ENCODE peak calls at places on chromosomes 5 and 9, in nine cellular contexts. Z is kidney, U is left ventricle myocardium inferior, O is left lung, E is right lobe of liver, J is OCI-LY7, K is transverse colon, S is prostate gland, H is HCT116. D is an unnamed sample.

GRCh38 chr5:43338856-43339255 is 25.6 kb upstream of the HMGCS1 start:
- DNase-seq in S (no peak), Z (no peak), H (no peak), E (no peak), J (no peak), K (no peak), U (no peak), O (no peak), D (no peak)

GRCh38 chr9:652896-653295 is 188.6 kb upstream of the DMRT1 start:
- DNase-seq in S (no peak), J (no peak), E (no peak), O (no peak), U (peak; percentile 71), Z (no peak), K (peak; percentile 28), H (no peak), D (no peak)

GRCh38 chr5:78541058-78541624 is 107.4 kb downstream of the LHFPL2 start:
- DNase-seq in E (no peak), Z (no peak), U (no peak), O (no peak), H (no peak), S (no peak), K (no peak), J (no peak), D (no peak)

GRCh38 chr5:131423056-131423455 is 159.2 kb downstream of the CDC42SE2 start:
- DNase-seq in E (no peak), O (no peak), H (no peak), Z (no peak), J (peak; percentile 17), K (no peak), U (no peak), S (no peak), D (no peak)

GRCh38 chr5:124301850-124302249 is 444.6 kb downstream of the ZNF608 start:
- DNase-seq in S (no peak), K (no peak), E (no peak), J (no peak), H (no peak), O (no peak), U (no peak), Z (no peak), D (no peak)

GRCh38 chr5:39447059-39447458 is 22.3 kb upstream of the DAB2 start:
- DNase-seq in E (no peak), U (no peak), K (no peak), Z (no peak), H (no peak), O (no peak), J (no peak), S (no peak), D (no peak)

GRCh38 chr5:137300411-137301240 is 198.5 kb downstream of the SPOCK1 start:
- DNase-seq in U (no peak), K (no peak), S (no peak), Z (no peak), O (no peak), H (no peak), J (no peak), E (no peak), D (no peak)

GRCh38 chr9:134532084-134532483 is 109.5 kb upstream of the COL5A1 start:
- DNase-seq in J (no peak), S (no peak), H (no peak), E (no peak), U (no peak), O (no peak), K (peak; percentile 2), Z (peak; percentile 23), D (no peak)

GRCh38 chr9:130780865-130781504 is 54.1 kb upstream of the ABL1 start:
- DNase-seq in H (no peak), Z (no peak), O (no peak), K (peak; percentile 55), S (no peak), E (no peak), J (no peak), U (peak; percentile 56), D (no peak)

DNA sequence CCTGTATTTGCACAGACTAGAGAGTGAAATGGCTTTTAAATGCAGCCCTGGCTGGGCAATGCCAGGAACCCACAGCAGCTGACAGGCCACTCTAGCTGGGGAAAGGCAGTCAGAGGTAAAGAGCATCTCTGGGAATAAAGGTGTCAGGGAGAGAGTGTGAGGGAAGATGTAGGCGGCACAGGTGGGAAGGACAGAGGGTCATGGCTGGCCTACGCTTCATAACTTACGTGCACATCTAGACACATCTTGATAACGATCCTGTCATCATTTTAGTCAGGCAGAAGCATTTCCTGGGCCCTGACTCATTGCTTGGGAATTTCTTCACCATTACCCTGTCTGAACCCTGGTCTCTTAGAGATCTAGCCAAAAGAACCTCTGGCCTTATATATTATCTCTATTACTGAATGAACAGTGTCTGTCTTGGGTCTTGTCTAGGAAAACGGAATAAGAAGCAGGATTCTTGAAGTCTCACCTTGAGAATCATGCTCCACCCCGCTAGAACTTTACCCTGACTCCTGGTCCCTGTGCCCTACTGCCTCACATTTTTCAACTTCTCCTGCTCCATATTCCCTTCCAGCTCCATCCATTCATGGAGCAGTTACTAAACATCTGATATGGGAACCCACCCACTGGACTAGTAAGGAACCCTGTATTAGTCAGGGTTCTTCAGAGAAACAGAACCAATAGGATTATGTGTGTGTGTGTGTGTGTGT is 106.4 kb upstream of the ELL2 start:
- DNase-seq in O (no peak), H (peak; percentile 77), J (no peak), E (no peak), U (no peak), S (peak; percentile 16), K (no peak), Z (no peak), D (peak; percentile 85)
- H3K27ac ChIP-seq in O (no peak overlapping the region), H (peak overlapping the region; percentile 2), J (no peak overlapping the region), E (no peak overlapping the region), U (no peak overlapping the region), S (no peak overlapping the region), K (no peak overlapping the region), Z (no peak overlapping the region), D (peak overlapping the region; percentile 98)

GRCh38 chr9:114177423-114178064 is 22.2 kb downstream of the COL27A1 start:
- DNase-seq in H (no peak), S (no peak), E (no peak), K (no peak), J (no peak), U (no peak), O (no peak), Z (peak; percentile 16), D (no peak)
- TF ChIP-seq CTCF in H (no peak), S (no peak), E (no peak), K (no peak), J (no peak), U (no peak), O (no peak), Z (no peak), D (no peak)

DNA sequence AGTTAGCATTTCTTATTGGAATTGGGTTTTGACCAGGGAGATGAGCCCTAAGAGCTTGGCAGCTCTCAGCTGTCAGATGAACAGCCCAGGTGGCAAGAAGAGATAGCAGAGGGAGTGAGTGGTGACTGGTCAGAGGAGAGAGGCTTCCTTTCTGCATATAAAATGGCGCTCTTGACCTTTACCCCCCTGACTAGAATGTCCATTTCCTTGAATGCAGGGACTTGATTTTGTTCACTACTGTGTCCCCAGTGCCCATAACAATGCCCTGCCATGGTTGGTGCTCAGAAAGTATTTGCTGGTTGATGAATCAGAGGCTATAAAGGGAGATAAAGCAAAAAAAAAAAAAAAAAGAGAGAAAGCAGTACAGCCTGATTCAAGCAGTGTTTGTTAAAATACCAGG is 7.2 kb downstream of the CHMP5 start:
- DNase-seq in E (no peak), J (no peak), H (no peak), K (peak; percentile 57), Z (no peak), U (no peak), S (peak; percentile 21), O (no peak), D (no peak)
- H3K27ac ChIP-seq in E (no peak overlapping the region), J (no peak overlapping the region), H (no peak overlapping the region), K (peak overlapping the region; percentile 82), Z (no peak overlapping the region), U (no peak overlapping the region), S (no peak overlapping the region), O (no peak overlapping the region), D (no peak overlapping the region)

DNA sequence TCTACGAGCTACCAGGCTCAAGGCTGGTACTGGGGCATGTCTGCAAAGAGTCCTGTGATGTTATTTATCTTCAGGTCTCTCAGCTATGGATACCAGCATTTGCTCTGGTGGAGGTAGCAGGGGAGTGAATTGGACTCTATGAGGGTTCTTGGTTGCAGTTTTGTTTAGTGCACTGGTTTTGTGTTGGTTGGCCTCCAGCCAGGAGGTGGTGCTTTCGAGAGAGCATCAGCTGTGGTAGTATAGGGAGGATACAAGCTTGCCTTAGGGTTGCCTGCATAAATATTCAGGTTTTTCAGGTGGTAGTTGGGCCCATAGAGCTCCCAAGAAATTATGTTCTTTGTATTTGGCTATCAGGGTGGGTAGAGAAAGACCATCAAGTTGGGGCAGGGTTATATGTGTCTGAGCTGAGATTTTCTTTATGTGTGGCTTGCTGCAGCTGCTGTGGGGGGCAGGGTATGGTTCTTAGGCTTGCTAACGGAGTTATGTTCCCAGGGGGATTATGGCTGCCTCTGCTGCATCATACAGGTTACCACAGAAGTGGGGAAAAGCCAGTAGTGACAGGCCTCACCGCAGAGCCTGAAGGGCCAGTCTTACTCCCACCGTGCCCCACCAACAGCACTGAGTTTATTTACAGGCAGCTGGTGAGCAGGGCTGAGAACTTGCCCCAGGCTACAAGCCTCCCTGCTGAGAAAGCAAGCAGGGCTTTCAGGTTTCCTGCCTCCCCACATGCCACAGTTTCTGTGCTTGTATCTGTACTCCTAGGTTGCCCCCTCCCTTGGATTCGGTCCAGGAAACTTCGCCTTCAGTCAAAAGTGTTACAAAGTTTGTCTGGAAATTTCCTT is 9.8 kb upstream of the RIOK2 start:
- DNase-seq in H (no peak), E (no peak), Z (no peak), S (no peak), J (peak; percentile 31), O (no peak), U (no peak), K (no peak), D (no peak)
- TF ChIP-seq CTCF in H (no peak), E (no peak), Z (no peak), S (no peak), J (peak; percentile 34), O (no peak), U (no peak), K (no peak), D (no peak)

GRCh38 chr5:64163746-64164145 is 1.9 kb upstream of the RNF180 start:
- DNase-seq in O (no peak), S (no peak), H (no peak), J (no peak), U (no peak), K (no peak), Z (no peak), E (no peak), D (no peak)

GRCh38 chr5:64165160-64165499 is 513 bp upstream of the RNF180 start:
- DNase-seq in O (no peak), H (no peak), Z (no peak), J (no peak), E (no peak), U (no peak), K (no peak), S (no peak), D (no peak)

GRCh38 chr5:64165500-64166200 is at the start of gene RNF180:
- DNase-seq in Z (peak; percentile 83), U (peak; percentile 56), E (peak; percentile 65), S (peak; percentile 30), O (peak; percentile 44), H (no peak), K (peak; percentile 24), J (no peak), D (peak; percentile 63)

GRCh38 chr5:64163135-64163534 is 2.5 kb upstream of the RNF180 start:
- DNase-seq in J (no peak), E (no peak), Z (no peak), S (no peak), K (no peak), H (no peak), O (no peak), U (no peak), D (no peak)

GRCh38 chr5:64164166-64164565 is 1.5 kb upstream of the RNF180 start:
- DNase-seq in U (no peak), H (no peak), S (no peak), Z (no peak), E (no peak), K (no peak), O (no peak), J (no peak), D (no peak)
- H3K27ac ChIP-seq in U (peak overlapping the region; percentile 88), H (no peak overlapping the region), S (no peak overlapping the region), Z (no peak overlapping the region), E (no peak overlapping the region), K (no peak overlapping the region), O (no peak overlapping the region), J (no peak overlapping the region), D (no peak overlapping the region)